ENCODE peak calls at places on chromosomes 13 and 19, in four cellular contexts. One of them, this sample, is unnamed.
A peak's percentile ranks its signal among the peaks of the same experiment; 100 is the strongest.

GRCh38 chr19:54206831-54207177 is 6.1 kb downstream of the RPS9 start:
- DNase-seq in psoas muscle: no peak
- DNase-seq in fibroblast of lung: no peak
- DNase-seq in A549: no peak
- DNase-seq in this sample: no peak

GRCh38 chr13:85277753-85278152 is 521.5 kb downstream of the SLITRK6 start:
- DNase-seq in psoas muscle: no peak
- DNase-seq in A549: peak; percentile 19
- DNase-seq in fibroblast of lung: peak; percentile 87
- DNase-seq in this sample: no peak

GRCh38 chr19:38736413-38737280 is 7.6 kb downstream of the CAPN12 start:
- DNase-seq in fibroblast of lung: peak; percentile 45
- DNase-seq in psoas muscle: peak; percentile 69
- DNase-seq in A549: peak; percentile 83
- DNase-seq in this sample: peak; percentile 90

GRCh38 chr19:16104722-16105121 is 7.0 kb upstream of the RAB8A start:
- DNase-seq in fibroblast of lung: no peak
- DNase-seq in A549: no peak
- DNase-seq in psoas muscle: no peak
- DNase-seq in this sample: no peak

GRCh38 chr19:1222394-1222793 is 15.4 kb downstream of the CBARP start:
- DNase-seq in psoas muscle: no peak
- DNase-seq in A549: no peak
- DNase-seq in fibroblast of lung: no peak
- DNase-seq in this sample: no peak

GRCh38 chr19:31113250-31113685 is 236.0 kb downstream of the TSHZ3 start:
- DNase-seq in fibroblast of lung: peak; percentile 44
- DNase-seq in psoas muscle: no peak
- DNase-seq in A549: peak; percentile 60
- DNase-seq in this sample: no peak

GRCh38 chr19:40663712-40664692 is 26.4 kb downstream of the NUMBL start:
- DNase-seq in psoas muscle: no peak
- DNase-seq in fibroblast of lung: peak; percentile 61
- DNase-seq in A549: no peak
- DNase-seq in this sample: no peak

GRCh38 chr13:33205804-33206221 is 79.7 kb downstream of the STARD13 start:
- DNase-seq in fibroblast of lung: peak; percentile 44
- DNase-seq in psoas muscle: no peak
- DNase-seq in A549: no peak
- DNase-seq in this sample: no peak

GRCh38 chr13:39189778-39190177 is 151.5 kb downstream of the NHLRC3 start:
- DNase-seq in A549: no peak
- DNase-seq in fibroblast of lung: no peak
- DNase-seq in psoas muscle: no peak
- DNase-seq in this sample: no peak

GRCh38 chr13:99308481-99309087 is 1.4 kb upstream of the GPR183 start:
- DNase-seq in psoas muscle: no peak
- DNase-seq in fibroblast of lung: peak; percentile 80
- DNase-seq in A549: no peak
- DNase-seq in this sample: no peak

GRCh38 chr19:16628984-16629691 is 1.1 kb upstream of the MED26 start:
- DNase-seq in A549: no peak
- DNase-seq in fibroblast of lung: peak; percentile 23
- DNase-seq in psoas muscle: peak; percentile 51
- DNase-seq in this sample: peak; percentile 51

DNA sequence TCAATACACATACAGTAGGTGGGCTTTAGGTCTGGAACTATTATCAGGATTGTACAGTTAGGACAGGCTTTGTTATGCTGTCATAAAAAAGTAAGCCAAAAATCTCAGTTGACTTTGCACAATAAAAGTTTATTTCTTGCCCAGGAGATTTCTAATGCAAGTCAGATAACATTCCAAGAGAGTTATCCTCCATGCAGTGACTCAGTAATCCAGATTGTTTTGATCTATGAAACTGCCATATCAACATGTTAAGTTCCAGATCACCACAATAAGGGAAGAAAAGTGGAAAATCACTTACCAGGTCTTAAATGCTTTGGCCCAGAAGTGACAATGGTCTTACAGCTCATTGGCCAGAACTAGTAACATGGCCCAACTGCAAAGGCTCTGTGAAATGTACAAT is 636.2 kb upstream of the KLF12 start:
- DNase-seq in psoas muscle: no peak
- DNase-seq in fibroblast of lung: peak; percentile 94
- DNase-seq in A549: peak; percentile 20
- DNase-seq in this sample: no peak
- H3K4me3 ChIP-seq in psoas muscle: no peak overlapping the region
- H3K4me3 ChIP-seq in fibroblast of lung: no peak overlapping the region
- H3K4me3 ChIP-seq in A549: no peak overlapping the region
- H3K4me3 ChIP-seq in this sample: no peak overlapping the region

GRCh38 chr19:46197314-46198070 is 32.0 kb upstream of the IGFL1 start:
- DNase-seq in A549: no peak
- DNase-seq in psoas muscle: no peak
- DNase-seq in fibroblast of lung: no peak
- DNase-seq in this sample: no peak

GRCh38 chr19:46196410-46197124 is 33.0 kb upstream of the IGFL1 start:
- DNase-seq in fibroblast of lung: no peak
- DNase-seq in psoas muscle: no peak
- DNase-seq in A549: no peak
- DNase-seq in this sample: no peak

GRCh38 chr19:46201413-46202310 is 27.9 kb upstream of the IGFL1 start:
- DNase-seq in fibroblast of lung: no peak
- DNase-seq in psoas muscle: no peak
- DNase-seq in A549: peak; percentile 38
- DNase-seq in this sample: no peak

GRCh38 chr19:46195104-46195503 is 34.4 kb upstream of the IGFL1 start:
- DNase-seq in fibroblast of lung: no peak
- DNase-seq in A549: no peak
- DNase-seq in psoas muscle: no peak
- DNase-seq in this sample: no peak

GRCh38 chr19:46198756-46199155 is 30.8 kb upstream of the IGFL1 start:
- DNase-seq in fibroblast of lung: peak; percentile 49
- DNase-seq in psoas muscle: no peak
- DNase-seq in A549: peak; percentile 75
- DNase-seq in this sample: no peak
- H3K4me3 ChIP-seq in fibroblast of lung: no peak overlapping the region
- H3K4me3 ChIP-seq in psoas muscle: no peak overlapping the region
- H3K4me3 ChIP-seq in A549: no peak overlapping the region
- H3K4me3 ChIP-seq in this sample: no peak overlapping the region

GRCh38 chr13:71865858-71866172 is 1.2 kb downstream of the DACH1 start:
- DNase-seq in A549: no peak
- DNase-seq in psoas muscle: peak; percentile 55
- DNase-seq in fibroblast of lung: peak; percentile 20
- DNase-seq in this sample: no peak

GRCh38 chr13:71866173-71867091 is 572 bp downstream of the DACH1 start:
- DNase-seq in fibroblast of lung: peak; percentile 17
- DNase-seq in A549: no peak
- DNase-seq in psoas muscle: peak; percentile 59
- DNase-seq in this sample: peak; percentile 65

GRCh38 chr13:71863249-71863648 is 3.8 kb downstream of the DACH1 start:
- DNase-seq in fibroblast of lung: no peak
- DNase-seq in A549: no peak
- DNase-seq in psoas muscle: no peak
- DNase-seq in this sample: no peak

GRCh38 chr13:71864981-71865857 is 1.8 kb downstream of the DACH1 start:
- DNase-seq in fibroblast of lung: peak; percentile 32
- DNase-seq in A549: no peak
- DNase-seq in psoas muscle: peak; percentile 60
- DNase-seq in this sample: peak; percentile 69

GRCh38 chr13:71864094-71864980 is 2.7 kb downstream of the DACH1 start:
- DNase-seq in A549: no peak
- DNase-seq in fibroblast of lung: peak; percentile 9
- DNase-seq in psoas muscle: peak; percentile 73
- DNase-seq in this sample: peak; percentile 36
- H3K4me3 ChIP-seq in A549: peak overlapping the region; percentile 39
- H3K4me3 ChIP-seq in fibroblast of lung: peak overlapping the region; percentile 78
- H3K4me3 ChIP-seq in psoas muscle: peak overlapping the region; percentile 72
- H3K4me3 ChIP-seq in this sample: peak overlapping the region; percentile 40

DNA sequence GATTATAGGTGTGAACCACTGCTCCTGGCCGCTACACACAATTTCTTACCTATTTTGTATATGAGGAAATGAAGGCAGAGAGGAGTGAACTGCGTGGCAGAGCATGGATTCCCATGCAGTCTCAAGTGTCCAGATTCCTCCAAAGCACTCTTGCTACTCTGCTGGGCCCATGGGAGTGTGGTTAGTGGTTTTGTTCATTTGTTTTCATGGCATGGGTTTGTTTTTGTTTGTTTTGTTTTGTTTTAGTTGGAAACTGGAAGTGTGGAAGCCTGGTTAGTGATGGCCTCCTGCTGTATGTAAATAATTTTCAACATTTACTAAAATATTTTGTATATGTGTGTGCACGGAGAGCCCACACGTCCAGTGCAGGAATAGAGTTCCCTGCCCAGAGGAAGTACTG is 61.3 kb upstream of the LRCH1 start:
- DNase-seq in A549: no peak
- DNase-seq in fibroblast of lung: no peak
- DNase-seq in psoas muscle: no peak
- DNase-seq in this sample: no peak
- H3K4me3 ChIP-seq in A549: no peak overlapping the region
- H3K4me3 ChIP-seq in fibroblast of lung: no peak overlapping the region
- H3K4me3 ChIP-seq in psoas muscle: no peak overlapping the region
- H3K4me3 ChIP-seq in this sample: no peak overlapping the region

DNA sequence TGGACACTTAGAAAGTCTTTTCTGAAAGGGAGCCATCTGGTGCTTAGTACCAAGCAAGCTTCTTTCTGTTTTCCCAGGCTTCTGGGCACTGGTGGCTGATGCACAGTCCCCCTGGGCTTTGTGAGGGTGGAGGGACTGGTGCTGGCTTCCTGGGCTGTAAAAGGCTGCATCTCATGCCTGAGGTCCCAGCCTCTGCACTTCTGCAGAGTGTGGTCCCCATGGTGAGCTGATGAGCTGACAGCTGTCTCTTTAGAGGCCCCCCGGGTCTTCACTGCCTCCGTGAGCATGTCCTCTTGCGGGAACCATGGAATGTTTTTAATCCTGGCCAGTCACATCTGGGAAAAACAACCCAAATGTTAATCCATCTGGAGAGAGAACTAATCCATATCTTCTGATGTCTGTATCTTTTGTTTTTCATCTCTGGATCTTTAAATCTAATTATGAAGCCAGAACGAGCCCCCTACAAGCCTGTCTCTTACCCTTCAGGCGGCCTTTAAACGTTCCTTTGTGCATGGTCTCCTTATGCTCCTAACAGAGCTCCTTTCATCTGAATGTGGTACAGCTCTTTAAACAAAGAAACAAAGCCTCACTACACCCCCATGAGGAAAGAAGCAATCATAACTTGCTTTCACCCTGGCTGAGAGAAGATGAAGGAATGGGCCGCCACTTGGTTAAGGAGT is 40.4 kb downstream of the OLFM4 start:
- DNase-seq in fibroblast of lung: no peak
- DNase-seq in psoas muscle: no peak
- DNase-seq in A549: no peak
- DNase-seq in this sample: no peak
- H3K4me3 ChIP-seq in fibroblast of lung: no peak overlapping the region
- H3K4me3 ChIP-seq in psoas muscle: no peak overlapping the region
- H3K4me3 ChIP-seq in A549: no peak overlapping the region
- H3K4me3 ChIP-seq in this sample: no peak overlapping the region

DNA sequence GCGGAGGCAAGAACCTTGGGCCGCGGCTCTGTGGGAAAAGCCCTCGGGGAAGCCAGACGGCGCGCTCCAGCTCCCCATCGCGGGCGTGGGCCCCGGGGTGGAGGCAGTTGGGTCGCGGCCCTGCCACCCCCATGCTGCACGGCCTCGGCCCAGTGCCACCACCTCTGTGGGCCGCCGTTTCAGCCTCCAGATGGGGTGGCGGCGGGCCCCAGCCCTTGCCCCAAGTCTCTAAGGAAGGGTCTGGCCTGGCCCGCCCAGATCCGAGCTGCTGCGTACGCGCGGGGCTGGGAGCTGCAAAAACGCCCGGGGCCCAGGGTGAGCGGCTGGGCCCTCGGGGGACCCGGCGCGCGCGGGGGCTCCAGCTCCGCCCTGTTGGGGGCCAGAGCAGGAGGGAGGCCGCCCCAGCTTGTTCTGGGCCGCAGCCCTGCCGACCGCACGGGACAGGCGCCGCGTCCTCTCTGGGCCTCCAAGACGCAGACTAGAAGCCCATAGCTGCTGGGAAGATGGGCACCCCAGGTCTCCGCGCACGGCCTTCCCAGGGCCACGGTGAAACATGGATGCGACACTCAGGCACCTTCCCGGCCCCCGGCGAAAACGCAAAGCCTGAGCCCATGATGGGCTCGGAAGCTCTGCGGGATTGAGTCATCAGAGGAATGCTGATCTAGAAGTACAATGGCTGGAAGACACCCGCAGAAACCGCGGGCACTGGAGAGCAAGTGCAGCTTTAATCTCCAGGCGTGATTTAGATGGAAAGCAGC is 110.1 kb downstream of the KCTD15 start:
- DNase-seq in fibroblast of lung: peak; percentile 51
- DNase-seq in psoas muscle: no peak
- DNase-seq in A549: peak; percentile 24
- DNase-seq in this sample: peak; percentile 38
- H3K4me3 ChIP-seq in fibroblast of lung: no peak overlapping the region
- H3K4me3 ChIP-seq in psoas muscle: peak overlapping the region; percentile 62
- H3K4me3 ChIP-seq in A549: peak overlapping the region; percentile 53
- H3K4me3 ChIP-seq in this sample: peak overlapping the region; percentile 31

GRCh38 chr19:48715276-48715675 is 4.2 kb downstream of the MAMSTR start:
- DNase-seq in fibroblast of lung: no peak
- DNase-seq in A549: no peak
- DNase-seq in psoas muscle: peak; percentile 59
- DNase-seq in this sample: no peak

GRCh38 chr19:48717059-48717395 is 2.5 kb downstream of the MAMSTR start:
- DNase-seq in psoas muscle: no peak
- DNase-seq in fibroblast of lung: peak; percentile 32
- DNase-seq in A549: no peak
- DNase-seq in this sample: no peak

GRCh38 chr19:48714759-48715261 is 4.7 kb downstream of the MAMSTR start:
- DNase-seq in psoas muscle: peak; percentile 48
- DNase-seq in A549: no peak
- DNase-seq in fibroblast of lung: no peak
- DNase-seq in this sample: no peak

GRCh38 chr19:48713864-48714755 is 5.4 kb downstream of the MAMSTR start:
- DNase-seq in fibroblast of lung: peak; percentile 99
- DNase-seq in psoas muscle: peak; percentile 100
- DNase-seq in A549: peak; percentile 100
- DNase-seq in this sample: peak; percentile 99

DNA sequence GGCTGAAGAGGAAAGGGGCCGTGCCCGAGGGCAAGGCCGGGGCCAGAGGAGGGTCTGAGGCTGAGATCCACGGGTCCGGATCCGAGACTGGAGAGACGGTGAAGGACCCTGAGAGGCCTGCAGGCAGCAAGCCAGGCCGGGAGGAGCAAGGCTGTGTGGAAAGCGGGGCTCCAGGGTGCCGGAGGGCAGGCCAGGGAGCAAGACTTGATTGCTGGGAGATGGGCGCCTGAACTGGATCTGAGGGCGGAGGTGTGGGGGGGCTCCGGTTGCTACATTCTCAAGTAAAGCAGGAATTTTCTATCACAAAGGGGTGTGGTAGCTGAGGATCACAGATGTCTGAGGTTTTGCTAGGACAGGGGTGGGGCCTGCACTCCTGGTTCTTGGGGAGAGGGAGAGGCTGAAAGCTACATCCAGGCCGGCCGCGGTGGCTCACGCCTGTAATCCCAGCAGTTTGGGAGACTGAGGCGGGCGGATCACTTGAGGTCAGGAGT is 3.8 kb downstream of the MAMSTR start:
- DNase-seq in fibroblast of lung: no peak
- DNase-seq in A549: no peak
- DNase-seq in psoas muscle: peak; percentile 70
- DNase-seq in this sample: no peak
- H3K4me3 ChIP-seq in fibroblast of lung: no peak overlapping the region
- H3K4me3 ChIP-seq in A549: no peak overlapping the region
- H3K4me3 ChIP-seq in psoas muscle: peak overlapping the region; percentile 78
- H3K4me3 ChIP-seq in this sample: no peak overlapping the region

This sample was measured in pancreas.